ENCODE peak calls at places on chromosomes 3 and 15, in seven cellular contexts. One of them, this sample, is unnamed.

GRCh38 chr3:58175429-58176184 is 35.2 kb downstream of the DNASE1L3 start:
- DNase-seq in activated CD8-positive, alpha-beta memory T cell treated with anti-CD3 and anti-CD28 coated beads, Interleukin-2, amount 50 U/mL, for 48 hours: no peak
- DNase-seq in activated gamma-delta T cell treated with Interleukin-2 at 50 U/mL for 16 hours: no peak
- DNase-seq in upper lobe of left lung: no peak
- DNase-seq in astrocyte: peak
- DNase-seq in GM23248: peak
- DNase-seq in HAP-1: no peak
- DNase-seq in this sample: no peak

GRCh38 chr3:21390856-21391255 is 360.2 kb downstream of the ZNF385D start:
- DNase-seq in upper lobe of left lung: no peak
- DNase-seq in astrocyte: peak
- DNase-seq in GM23248: peak
- DNase-seq in activated CD8-positive, alpha-beta memory T cell treated with anti-CD3 and anti-CD28 coated beads, Interleukin-2, amount 50 U/mL, for 48 hours: no peak
- DNase-seq in activated gamma-delta T cell treated with Interleukin-2 at 50 U/mL for 16 hours: no peak
- DNase-seq in HAP-1: no peak
- DNase-seq in this sample: no peak

GRCh38 chr15:50182233-50183013 is 427 bp downstream of the SLC27A2 start:
- DNase-seq in astrocyte: peak
- DNase-seq in upper lobe of left lung: peak
- DNase-seq in activated gamma-delta T cell treated with Interleukin-2 at 50 U/mL for 16 hours: peak
- DNase-seq in GM23248: peak
- DNase-seq in activated CD8-positive, alpha-beta memory T cell treated with anti-CD3 and anti-CD28 coated beads, Interleukin-2, amount 50 U/mL, for 48 hours: peak
- DNase-seq in HAP-1: no peak
- DNase-seq in this sample: no peak

GRCh38 chr15:90087454-90088154 is 14.7 kb downstream of the IDH2 start:
- DNase-seq in upper lobe of left lung: no peak
- DNase-seq in GM23248: peak
- DNase-seq in activated gamma-delta T cell treated with Interleukin-2 at 50 U/mL for 16 hours: no peak
- DNase-seq in HAP-1: peak
- DNase-seq in astrocyte: no peak
- DNase-seq in activated CD8-positive, alpha-beta memory T cell treated with anti-CD3 and anti-CD28 coated beads, Interleukin-2, amount 50 U/mL, for 48 hours: no peak
- DNase-seq in this sample: no peak

GRCh38 chr3:12462159-12462962 is 21.9 kb upstream of the TSEN2 start:
- DNase-seq in upper lobe of left lung: peak
- DNase-seq in astrocyte: no peak
- DNase-seq in activated CD8-positive, alpha-beta memory T cell treated with anti-CD3 and anti-CD28 coated beads, Interleukin-2, amount 50 U/mL, for 48 hours: no peak
- DNase-seq in GM23248: no peak
- DNase-seq in HAP-1: no peak
- DNase-seq in activated gamma-delta T cell treated with Interleukin-2 at 50 U/mL for 16 hours: peak
- DNase-seq in this sample: no peak

GRCh38 chr3:10816019-10816862 is at the start of gene SLC6A11:
- DNase-seq in astrocyte: no peak
- DNase-seq in HAP-1: no peak
- DNase-seq in activated gamma-delta T cell treated with Interleukin-2 at 50 U/mL for 16 hours: no peak
- DNase-seq in upper lobe of left lung: no peak
- DNase-seq in GM23248: peak
- DNase-seq in activated CD8-positive, alpha-beta memory T cell treated with anti-CD3 and anti-CD28 coated beads, Interleukin-2, amount 50 U/mL, for 48 hours: no peak
- DNase-seq in this sample: no peak

GRCh38 chr3:45964139-45964538 is 20.9 kb downstream of the CXCR6 start:
- DNase-seq in activated gamma-delta T cell treated with Interleukin-2 at 50 U/mL for 16 hours: no peak
- DNase-seq in astrocyte: no peak
- DNase-seq in HAP-1: no peak
- DNase-seq in upper lobe of left lung: no peak
- DNase-seq in activated CD8-positive, alpha-beta memory T cell treated with anti-CD3 and anti-CD28 coated beads, Interleukin-2, amount 50 U/mL, for 48 hours: peak
- DNase-seq in GM23248: no peak
- DNase-seq in this sample: no peak

GRCh38 chr3:156676467-156677119 is 2.2 kb downstream of the TIPARP start:
- DNase-seq in GM23248: peak
- DNase-seq in activated CD8-positive, alpha-beta memory T cell treated with anti-CD3 and anti-CD28 coated beads, Interleukin-2, amount 50 U/mL, for 48 hours: no peak
- DNase-seq in upper lobe of left lung: no peak
- DNase-seq in HAP-1: no peak
- DNase-seq in astrocyte: peak
- DNase-seq in activated gamma-delta T cell treated with Interleukin-2 at 50 U/mL for 16 hours: no peak
- DNase-seq in this sample: no peak

GRCh38 chr3:18745472-18745871 is 320.3 kb upstream of the SATB1 start:
- DNase-seq in activated gamma-delta T cell treated with Interleukin-2 at 50 U/mL for 16 hours: no peak
- DNase-seq in GM23248: no peak
- DNase-seq in astrocyte: no peak
- DNase-seq in upper lobe of left lung: peak
- DNase-seq in HAP-1: no peak
- DNase-seq in activated CD8-positive, alpha-beta memory T cell treated with anti-CD3 and anti-CD28 coated beads, Interleukin-2, amount 50 U/mL, for 48 hours: no peak
- DNase-seq in this sample: no peak